ENCODE peak calls at places on chromosomes 7 and 10, in six cellular contexts. J, G, C, V, F and Q are unnamed samples.
A peak's percentile ranks its signal among the peaks of the same experiment; 100 is the strongest.

GRCh38 chr7:127581716-127582115 is 3.7 kb downstream of the GCC1 start:
- DNase-seq in C (no peak), V (peak; percentile 25), F (no peak), G (no peak), J (no peak), Q (no peak)

GRCh38 chr10:126953886-126954285 is 48.7 kb downstream of the DOCK1 start:
- DNase-seq in G (no peak), C (no peak), V (no peak), J (no peak), F (no peak), Q (no peak)

GRCh38 chr10:118595598-118596425 is at the start of gene PRLHR:
- DNase-seq in C (peak; percentile 74), F (no peak), V (peak; percentile 9), J (peak; percentile 39), G (no peak), Q (peak; percentile 84)

GRCh38 chr7:74473116-74473515 is 19.4 kb downstream of the GTF2IRD1 start:
- DNase-seq in V (peak; percentile 29), J (no peak), F (no peak), C (no peak), G (no peak), Q (no peak)

GRCh38 chr10:70778267-70778924 is 6.8 kb downstream of the TBATA start:
- DNase-seq in F (no peak), J (no peak), G (no peak), C (no peak), V (no peak), Q (no peak)

GRCh38 chr10:79937256-79937635 is 11.7 kb downstream of the SFTPD start:
- DNase-seq in C (no peak), V (no peak), F (no peak), J (no peak), G (no peak), Q (no peak)

GRCh38 chr7:66840316-66840715 is 80.7 kb upstream of the TMEM248 start:
- DNase-seq in V (no peak), G (no peak), J (no peak), F (no peak), C (no peak), Q (no peak)

GRCh38 chr10:93820434-93820833 is 62.7 kb downstream of the LGI1 start:
- DNase-seq in V (peak; percentile 74), C (no peak), G (no peak), J (peak; percentile 55), F (no peak), Q (peak; percentile 4)

GRCh38 chr10:47340613-47341170 is 7.5 kb upstream of the RBP3 start:
- DNase-seq in G (peak; percentile 59), V (peak; percentile 22), F (peak; percentile 70), C (peak; percentile 71), J (peak; percentile 58), Q (peak; percentile 66)

GRCh38 chr7:120460928-120461327 is 188.0 kb downstream of the KCND2 start:
- DNase-seq in J (no peak), C (no peak), V (no peak), F (no peak), G (no peak), Q (peak; percentile 7)